ENCODE peak calls at places on chromosomes 7 and 10, in four cellular contexts. Y is GM23338, I is thoracic aorta, L is fibroblast of pulmonary artery. W is an unnamed sample.
A peak's percentile ranks its signal among the peaks of the same experiment; 100 is the strongest.

GRCh38 chr7:5423272-5423843 is at the start of gene TNRC18:
- DNase-seq in I (no peak), L (no peak), Y (no peak), W (no peak)

GRCh38 chr7:111650456-111650999 is 88.2 kb upstream of the IMMP2L start:
- DNase-seq in Y (no peak), L (peak; percentile 76), I (no peak), W (peak; percentile 52)

GRCh38 chr7:36969376-36969775 is 245.1 kb upstream of the AOAH start:
- DNase-seq in L (no peak), I (no peak), Y (no peak), W (no peak)

GRCh38 chr7:3300651-3301471 is at the start of gene SDK1:
- DNase-seq in Y (peak; percentile 92), I (peak; percentile 51), L (peak; percentile 91), W (peak; percentile 91)

GRCh38 chr7:151087247-151088018 is 1.2 kb downstream of the AGAP3 start:
- DNase-seq in I (no peak), L (peak; percentile 62), Y (no peak), W (peak; percentile 50)

GRCh38 chr7:80018941-80019808 is 115.5 kb upstream of the GNAI1 start:
- DNase-seq in L (peak; percentile 70), I (no peak), Y (peak; percentile 81), W (peak; percentile 78)

GRCh38 chr10:88473989-88474883 is 108.9 kb downstream of the RNLS start:
- DNase-seq in Y (peak; percentile 3), L (no peak), I (no peak), W (peak; percentile 25)

GRCh38 chr7:31028417-31028988 is 23.6 kb upstream of the ADCYAP1R1 start:
- DNase-seq in Y (no peak), I (no peak), L (no peak), W (no peak)

GRCh38 chr7:110941385-110941784 is 149.5 kb upstream of the LRRN3 start:
- DNase-seq in I (no peak), Y (no peak), L (no peak), W (no peak)

GRCh38 chr7:14016950-14017349 is 27.5 kb upstream of the ETV1 start:
- DNase-seq in L (no peak), Y (no peak), I (no peak), W (no peak)

GRCh38 chr7:128167791-128168666 is 73.0 kb upstream of the LEP start:
- DNase-seq in Y (peak; percentile 65), I (no peak), L (no peak), W (no peak)
- H3K4me3 ChIP-seq in Y (peak overlapping the region; percentile 90), I (peak overlapping the region; percentile 65), L (no peak overlapping the region), W (no peak overlapping the region)

GRCh38 chr7:78019457-78020130 is 221.0 kb downstream of the PHTF2 start:
- DNase-seq in I (peak; percentile 89), Y (peak; percentile 91), L (peak; percentile 80), W (peak; percentile 79)
- TF ChIP-seq CTCF in I (no peak), Y (no peak), L (no peak), W (peak; percentile 32)

GRCh38 chr7:155375337-155376277 is 77.9 kb downstream of the INSIG1 start:
- DNase-seq in I (no peak), Y (peak; percentile 51), L (peak; percentile 38), W (peak; percentile 13)

GRCh38 chr7:155372782-155373358 is 75.2 kb downstream of the INSIG1 start:
- DNase-seq in L (no peak), I (no peak), Y (no peak), W (no peak)

GRCh38 chr7:155373359-155374273 is 75.9 kb downstream of the INSIG1 start:
- DNase-seq in Y (peak; percentile 71), L (peak; percentile 12), I (no peak), W (peak; percentile 28)

GRCh38 chr7:155371884-155372781 is 74.5 kb downstream of the INSIG1 start:
- DNase-seq in I (no peak), Y (peak; percentile 40), L (no peak), W (no peak)

DNA sequence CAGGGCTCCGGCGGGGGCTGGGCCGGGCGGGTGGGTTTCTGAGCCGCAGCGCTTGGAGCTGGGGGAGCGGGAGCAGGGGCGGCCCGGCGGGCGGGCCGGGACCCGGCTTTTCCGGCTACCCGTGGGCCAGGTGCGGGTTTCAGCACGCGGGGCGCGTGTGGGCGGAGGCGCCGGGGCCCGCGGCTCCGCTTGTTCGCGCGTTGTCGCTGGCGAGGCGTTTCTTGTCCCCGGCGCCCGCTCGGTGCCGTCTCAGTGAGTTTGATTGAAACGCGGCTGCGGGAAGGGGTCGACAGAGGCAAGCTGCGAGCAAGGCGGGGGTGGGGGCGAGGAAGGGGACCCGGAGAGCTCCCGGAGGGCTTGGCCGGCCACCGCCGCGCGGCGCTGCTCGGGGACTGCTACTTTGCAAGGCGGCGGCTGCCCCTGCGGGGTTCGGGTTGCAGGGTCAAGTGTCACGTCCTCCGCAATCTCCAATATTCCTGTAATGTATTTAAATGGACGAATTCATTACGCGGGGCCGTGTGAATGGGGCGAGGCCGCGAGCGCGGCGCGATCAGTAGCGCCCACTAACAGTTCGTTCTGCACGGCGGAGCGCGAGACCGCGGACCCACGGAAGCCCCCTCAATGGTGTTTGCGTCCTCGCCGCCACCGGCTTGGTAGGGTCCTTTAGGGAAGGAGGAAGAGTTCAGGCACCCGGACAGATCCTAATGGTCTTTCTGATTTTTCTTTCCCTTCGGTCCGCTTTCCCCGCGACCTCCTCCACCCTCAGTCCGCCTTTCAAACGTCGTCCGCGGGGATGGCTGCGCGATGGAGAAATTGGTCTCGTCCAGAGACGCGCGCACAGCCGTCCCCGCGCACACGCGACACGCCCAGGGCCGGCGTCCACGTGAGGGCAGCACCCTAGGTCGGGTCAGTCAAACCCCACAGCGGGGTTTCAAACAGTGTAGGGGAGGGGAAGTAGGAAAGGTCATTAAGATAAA is 76.9 kb downstream of the INSIG1 start:
- DNase-seq in L (no peak), Y (peak; percentile 41), I (no peak), W (no peak)
- H3K4me3 ChIP-seq in L (no peak overlapping the region), Y (peak overlapping the region; percentile 52), I (peak overlapping the region; percentile 68), W (no peak overlapping the region)

DNA sequence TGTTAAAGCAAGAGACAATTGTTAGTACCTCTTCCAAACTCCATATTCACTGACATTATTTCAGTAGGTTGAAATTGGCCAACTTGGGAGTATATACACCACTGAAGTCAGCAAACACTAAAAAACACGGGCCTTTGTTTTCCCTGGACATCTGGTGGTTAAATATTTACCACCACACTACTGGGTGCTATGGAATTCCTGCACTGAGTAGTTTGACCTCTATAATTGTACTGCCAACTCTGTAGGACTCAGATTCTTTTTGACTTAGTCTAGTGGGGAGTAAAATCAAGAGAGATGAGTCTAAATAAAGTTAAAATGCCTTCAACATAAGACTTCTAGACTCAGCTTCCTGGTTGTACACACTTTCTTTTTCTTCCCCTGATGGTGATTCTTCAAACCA is 41.3 kb upstream of the TES start:
- DNase-seq in I (no peak), L (peak; percentile 47), Y (no peak), W (peak; percentile 80)
- TF ChIP-seq CTCF in I (no peak), L (no peak), Y (no peak), W (no peak)

GRCh38 chr7:55130079-55130476 is 111.3 kb downstream of the EGFR start:
- DNase-seq in I (no peak), L (peak; percentile 33), Y (no peak), W (no peak)
- H3K4me3 ChIP-seq in I (peak overlapping the region; percentile 26), L (no peak overlapping the region), Y (no peak overlapping the region), W (no peak overlapping the region)

GRCh38 chr10:5662708-5663579 is 3.5 kb downstream of the ASB13 start:
- DNase-seq in Y (peak; percentile 35), L (no peak), I (no peak), W (no peak)

GRCh38 chr10:5661043-5661442 is 5.4 kb downstream of the ASB13 start:
- DNase-seq in Y (no peak), L (no peak), I (no peak), W (no peak)

GRCh38 chr10:5665380-5666323 is 743 bp downstream of the ASB13 start:
- DNase-seq in Y (peak; percentile 39), I (no peak), L (no peak), W (no peak)

GRCh38 chr10:5666324-5667220 is at the start of gene ASB13:
- DNase-seq in I (no peak), Y (peak; percentile 87), L (peak; percentile 43), W (peak; percentile 21)

DNA sequence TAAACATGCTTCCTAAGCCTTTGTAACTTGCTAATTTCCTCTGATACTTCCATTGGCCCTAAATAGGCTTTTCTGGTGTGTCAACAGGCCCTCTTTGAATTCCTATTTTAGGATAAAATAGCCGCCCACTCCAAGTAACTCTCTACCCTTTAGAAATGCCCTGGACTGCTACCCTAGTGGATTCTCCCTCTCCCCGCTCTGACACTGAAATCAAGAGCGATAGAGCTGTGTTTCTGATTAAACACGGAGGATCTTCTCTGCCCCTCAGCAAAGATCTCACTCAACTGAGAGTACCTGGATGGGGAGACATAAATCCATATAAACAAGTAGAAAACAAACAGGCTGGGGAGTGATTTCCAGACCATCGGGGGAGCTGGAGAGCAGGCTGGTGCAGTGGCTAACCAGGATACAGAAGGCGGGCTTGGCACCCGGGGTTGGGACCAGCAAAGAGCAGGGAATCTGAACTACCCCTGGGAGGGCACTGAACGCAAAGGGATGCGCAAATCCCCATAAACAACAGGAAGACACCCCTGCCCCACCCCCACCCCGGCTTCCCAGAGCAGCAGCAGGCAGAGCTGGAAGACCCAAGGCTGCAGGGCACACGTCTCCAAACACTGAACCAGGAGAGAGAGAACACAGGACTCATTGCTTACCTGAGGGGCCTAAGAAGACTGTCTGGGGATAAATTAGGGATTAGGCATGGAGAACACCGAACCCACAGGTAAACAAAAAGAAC is 2.5 kb downstream of the ASB13 start:
- DNase-seq in I (no peak), Y (peak; percentile 69), L (no peak), W (no peak)
- TF ChIP-seq CTCF in I (no peak), Y (peak; percentile 27), L (no peak), W (no peak)

GRCh38 chr7:100433276-100433591 is 3.1 kb downstream of the PPP1R35 start:
- DNase-seq in L (no peak), Y (no peak), I (no peak), W (no peak)

GRCh38 chr7:100435401-100436304 is 644 bp downstream of the PPP1R35 start:
- DNase-seq in Y (peak; percentile 64), I (no peak), L (peak; percentile 24), W (peak; percentile 28)

GRCh38 chr7:100433592-100434296 is 2.6 kb downstream of the PPP1R35 start:
- DNase-seq in I (no peak), Y (no peak), L (no peak), W (no peak)

GRCh38 chr7:100432621-100433275 is 3.1 kb downstream of the MEPCE start:
- DNase-seq in I (no peak), L (no peak), Y (no peak), W (no peak)

DNA sequence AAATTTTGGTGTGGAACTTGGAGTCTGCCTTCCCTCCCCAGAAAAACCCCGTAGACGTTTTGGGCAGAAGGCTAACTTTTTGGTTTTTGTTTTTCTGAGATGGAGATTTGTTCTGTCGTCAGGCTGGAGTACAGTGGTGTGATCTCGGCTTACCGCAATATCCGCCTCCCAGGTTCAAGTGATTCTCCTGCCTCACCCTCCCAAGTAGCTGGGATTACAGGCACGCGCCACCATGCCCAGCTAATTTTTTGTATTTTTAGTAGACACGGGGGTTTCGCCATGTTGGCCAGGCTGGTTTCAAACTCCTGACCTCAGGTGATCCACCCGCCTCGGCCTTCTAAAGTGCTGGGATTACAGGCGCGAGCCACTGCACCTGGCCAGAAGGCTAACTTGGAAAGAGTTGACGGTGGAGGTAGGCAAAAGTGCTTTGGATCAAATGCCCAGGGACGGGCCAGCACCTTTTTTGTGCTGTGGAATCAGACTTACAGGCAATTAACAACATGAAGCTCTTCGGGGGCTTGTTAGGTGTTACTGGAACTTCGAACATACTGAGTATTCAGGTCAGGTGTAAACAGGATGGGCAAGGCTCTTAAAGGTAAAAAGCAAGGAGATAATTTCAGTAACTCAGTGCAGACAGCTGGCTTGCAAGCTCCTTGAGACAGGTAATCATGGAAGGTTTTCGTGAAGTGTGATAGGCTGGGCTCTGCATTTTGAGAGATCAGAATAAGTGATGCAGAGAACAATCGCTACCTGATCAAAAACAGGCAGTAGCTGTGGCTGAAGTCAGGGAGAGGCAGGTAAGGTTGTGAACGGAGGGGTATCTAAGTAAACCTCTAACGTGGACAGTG is 1.8 kb downstream of the PPP1R35 start:
- DNase-seq in L (no peak), I (no peak), Y (no peak), W (no peak)
- H3K4me3 ChIP-seq in L (peak overlapping the region; percentile 80), I (no peak overlapping the region), Y (peak overlapping the region; percentile 70), W (peak overlapping the region; percentile 92)

GRCh38 chr7:23184709-23185354 is 3.0 kb downstream of the NUP42 start:
- DNase-seq in L (peak; percentile 69), Y (peak; percentile 29), I (no peak), W (peak; percentile 77)
- TF ChIP-seq CTCF in L (peak; percentile 62), Y (peak; percentile 62), I (peak; percentile 45), W (peak; percentile 64)